ENCODE peak calls at places on chromosomes 13 and 19, in four cellular contexts. One of them, this sample, is unnamed.

GRCh38 chr19:21602105-21602658 is 96.8 kb downstream of the ZNF429 start:
- DNase-seq in uterus: no peak
- DNase-seq in OCI-LY7: no peak
- DNase-seq in heart right ventricle: no peak
- DNase-seq in this sample: no peak

GRCh38 chr13:96629331-96629730 is 364.9 kb downstream of the OXGR1 start:
- DNase-seq in heart right ventricle: no peak
- DNase-seq in OCI-LY7: no peak
- DNase-seq in uterus: no peak
- DNase-seq in this sample: no peak

GRCh38 chr19:49879243-49879960 is 1.9 kb downstream of the TBC1D17 start:
- DNase-seq in heart right ventricle: no peak
- DNase-seq in OCI-LY7: no peak
- DNase-seq in uterus: no peak
- DNase-seq in this sample: peak; percentile 18

GRCh38 chr13:53946500-53946899 is 917.9 kb downstream of the OLFM4 start:
- DNase-seq in heart right ventricle: no peak
- DNase-seq in uterus: no peak
- DNase-seq in OCI-LY7: no peak
- DNase-seq in this sample: no peak

GRCh38 chr19:48398329-48399235 is 5.1 kb downstream of the GRIN2D start:
- DNase-seq in heart right ventricle: peak; percentile 52
- DNase-seq in OCI-LY7: peak; percentile 95
- DNase-seq in uterus: peak; percentile 51
- DNase-seq in this sample: peak; percentile 93

GRCh38 chr19:53511933-53512374 is 26.0 kb upstream of the ZNF331 start:
- DNase-seq in heart right ventricle: peak; percentile 51
- DNase-seq in uterus: peak; percentile 56
- DNase-seq in OCI-LY7: peak; percentile 59
- DNase-seq in this sample: peak; percentile 70

GRCh38 chr13:74329978-74330377 is 195.8 kb upstream of the KLF12 start:
- DNase-seq in OCI-LY7: no peak
- DNase-seq in uterus: no peak
- DNase-seq in heart right ventricle: no peak
- DNase-seq in this sample: no peak

GRCh38 chr13:100483836-100484381 is 104.7 kb downstream of the GGACT start:
- DNase-seq in OCI-LY7: no peak
- DNase-seq in heart right ventricle: no peak
- DNase-seq in uterus: no peak
- DNase-seq in this sample: no peak

GRCh38 chr13:56352901-56353300 is 787.8 kb upstream of the PRR20A start:
- DNase-seq in OCI-LY7: no peak
- DNase-seq in uterus: no peak
- DNase-seq in heart right ventricle: no peak
- DNase-seq in this sample: no peak

GRCh38 chr13:67133476-67133875 is 96.7 kb downstream of the PCDH9 start:
- DNase-seq in uterus: no peak
- DNase-seq in OCI-LY7: no peak
- DNase-seq in heart right ventricle: no peak
- DNase-seq in this sample: no peak

GRCh38 chr13:113351514-113352026 is 12.4 kb downstream of the GRTP1 start:
- DNase-seq in heart right ventricle: no peak
- DNase-seq in uterus: no peak
- DNase-seq in OCI-LY7: no peak
- DNase-seq in this sample: no peak

GRCh38 chr19:18119243-18120105 is 21.9 kb downstream of the MAST3 start:
- DNase-seq in OCI-LY7: peak; percentile 63
- DNase-seq in uterus: no peak
- DNase-seq in heart right ventricle: no peak
- DNase-seq in this sample: peak; percentile 78

GRCh38 chr13:39111145-39111544 is 72.9 kb downstream of the NHLRC3 start:
- DNase-seq in heart right ventricle: no peak
- DNase-seq in OCI-LY7: no peak
- DNase-seq in uterus: no peak
- DNase-seq in this sample: no peak

GRCh38 chr13:39496487-39496998 is 106.5 kb downstream of the LHFPL6 start:
- DNase-seq in OCI-LY7: no peak
- DNase-seq in heart right ventricle: no peak
- DNase-seq in uterus: no peak
- DNase-seq in this sample: no peak

GRCh38 chr13:73607489-73608156 is 526.6 kb downstream of the KLF12 start:
- DNase-seq in heart right ventricle: no peak
- DNase-seq in OCI-LY7: no peak
- DNase-seq in uterus: no peak
- DNase-seq in this sample: no peak

GRCh38 chr19:31338069-31338767 is 11.0 kb downstream of the TSHZ3 start:
- DNase-seq in uterus: peak; percentile 77
- DNase-seq in heart right ventricle: peak; percentile 68
- DNase-seq in OCI-LY7: peak; percentile 55
- DNase-seq in this sample: no peak

GRCh38 chr19:21751379-21751778 is 16.0 kb downstream of the ZNF100 start:
- DNase-seq in uterus: no peak
- DNase-seq in heart right ventricle: no peak
- DNase-seq in OCI-LY7: no peak
- DNase-seq in this sample: no peak

GRCh38 chr19:1264801-1265610 is 4.1 kb upstream of the CIRBP start:
- DNase-seq in heart right ventricle: peak; percentile 77
- DNase-seq in uterus: peak; percentile 85
- DNase-seq in OCI-LY7: peak; percentile 91
- DNase-seq in this sample: peak; percentile 62

GRCh38 chr19:34766386-34766785 is 6.6 kb downstream of the ZNF599 start:
- DNase-seq in OCI-LY7: no peak
- DNase-seq in uterus: no peak
- DNase-seq in heart right ventricle: no peak
- DNase-seq in this sample: no peak

GRCh38 chr13:40609972-40610726 is 56.3 kb downstream of the FOXO1 start:
- DNase-seq in OCI-LY7: no peak
- DNase-seq in uterus: no peak
- DNase-seq in heart right ventricle: no peak
- DNase-seq in this sample: no peak

GRCh38 chr19:18726846-18727245 is 43.4 kb downstream of the CRTC1 start:
- DNase-seq in OCI-LY7: no peak
- DNase-seq in uterus: no peak
- DNase-seq in heart right ventricle: no peak
- DNase-seq in this sample: no peak

GRCh38 chr13:51777921-51778320 is 26.0 kb downstream of the DHRS12 start:
- DNase-seq in OCI-LY7: no peak
- DNase-seq in heart right ventricle: no peak
- DNase-seq in uterus: no peak
- DNase-seq in this sample: no peak

GRCh38 chr19:1847684-1848398 is 442 bp downstream of the REXO1 start:
- DNase-seq in uterus: peak; percentile 18
- DNase-seq in OCI-LY7: peak; percentile 33
- DNase-seq in heart right ventricle: no peak
- DNase-seq in this sample: no peak

GRCh38 chr13:113746143-113746525 is 12.9 kb upstream of the TMEM255B start:
- DNase-seq in heart right ventricle: no peak
- DNase-seq in uterus: no peak
- DNase-seq in OCI-LY7: no peak
- DNase-seq in this sample: no peak

GRCh38 chr13:45621950-45622349 is 6.4 kb upstream of the ERICH6B start:
- DNase-seq in heart right ventricle: no peak
- DNase-seq in uterus: no peak
- DNase-seq in OCI-LY7: no peak
- DNase-seq in this sample: no peak

GRCh38 chr13:36131215-36131930 is at the start of gene DCLK1:
- DNase-seq in OCI-LY7: no peak
- DNase-seq in uterus: peak; percentile 76
- DNase-seq in heart right ventricle: peak; percentile 54
- DNase-seq in this sample: peak; percentile 21

GRCh38 chr19:41872384-41872774 is 4.7 kb upstream of the CD79A start:
- DNase-seq in heart right ventricle: no peak
- DNase-seq in OCI-LY7: no peak
- DNase-seq in uterus: no peak
- DNase-seq in this sample: peak; percentile 36

GRCh38 chr13:26051231-26052135 is at the start of gene SHISA2:
- DNase-seq in OCI-LY7: no peak
- DNase-seq in heart right ventricle: no peak
- DNase-seq in uterus: no peak
- DNase-seq in this sample: peak; percentile 23

GRCh38 chr13:50994651-50995050 is 85.1 kb downstream of the RNASEH2B start:
- DNase-seq in OCI-LY7: no peak
- DNase-seq in uterus: peak; percentile 52
- DNase-seq in heart right ventricle: no peak
- DNase-seq in this sample: no peak

GRCh38 chr13:109000207-109000606 is 370.8 kb downstream of the MYO16 start:
- DNase-seq in heart right ventricle: no peak
- DNase-seq in uterus: no peak
- DNase-seq in OCI-LY7: no peak
- DNase-seq in this sample: no peak

GRCh38 chr19:56393119-56394012 is at the start of gene ZNF582:
- DNase-seq in OCI-LY7: no peak
- DNase-seq in uterus: peak; percentile 95
- DNase-seq in heart right ventricle: peak; percentile 97
- DNase-seq in this sample: peak; percentile 96

GRCh38 chr13:50485979-50486935 is 357.2 kb downstream of the DLEU7 start:
- DNase-seq in OCI-LY7: no peak
- DNase-seq in heart right ventricle: no peak
- DNase-seq in uterus: no peak
- DNase-seq in this sample: no peak

GRCh38 chr13:20340759-20341161 is 108.6 kb upstream of the GJB6 start:
- DNase-seq in heart right ventricle: no peak
- DNase-seq in OCI-LY7: no peak
- DNase-seq in uterus: peak; percentile 32
- DNase-seq in this sample: no peak

GRCh38 chr19:19131989-19132388 is 6.3 kb downstream of the TMEM161A start:
- DNase-seq in heart right ventricle: no peak
- DNase-seq in OCI-LY7: no peak
- DNase-seq in uterus: no peak
- DNase-seq in this sample: no peak

GRCh38 chr13:30165791-30166190 is 141.6 kb downstream of the KATNAL1 start:
- DNase-seq in heart right ventricle: no peak
- DNase-seq in uterus: no peak
- DNase-seq in OCI-LY7: no peak
- DNase-seq in this sample: no peak

GRCh38 chr13:41315466-41316047 is 4.5 kb downstream of the NAA16 start:
- DNase-seq in uterus: no peak
- DNase-seq in heart right ventricle: no peak
- DNase-seq in OCI-LY7: no peak
- DNase-seq in this sample: no peak

GRCh38 chr19:15372470-15372869 is 7.1 kb downstream of the AKAP8 start:
- DNase-seq in OCI-LY7: no peak
- DNase-seq in uterus: no peak
- DNase-seq in heart right ventricle: no peak
- DNase-seq in this sample: no peak

GRCh38 chr19:15372891-15373301 is 6.7 kb downstream of the AKAP8 start:
- DNase-seq in OCI-LY7: no peak
- DNase-seq in heart right ventricle: no peak
- DNase-seq in uterus: no peak
- DNase-seq in this sample: no peak

GRCh38 chr19:15371119-15371518 is 8.5 kb downstream of the AKAP8 start:
- DNase-seq in uterus: no peak
- DNase-seq in OCI-LY7: no peak
- DNase-seq in heart right ventricle: no peak
- DNase-seq in this sample: peak; percentile 10

GRCh38 chr19:15373644-15374043 is 5.9 kb downstream of the AKAP8 start:
- DNase-seq in uterus: no peak
- DNase-seq in heart right ventricle: no peak
- DNase-seq in OCI-LY7: no peak
- DNase-seq in this sample: peak; percentile 17

DNA sequence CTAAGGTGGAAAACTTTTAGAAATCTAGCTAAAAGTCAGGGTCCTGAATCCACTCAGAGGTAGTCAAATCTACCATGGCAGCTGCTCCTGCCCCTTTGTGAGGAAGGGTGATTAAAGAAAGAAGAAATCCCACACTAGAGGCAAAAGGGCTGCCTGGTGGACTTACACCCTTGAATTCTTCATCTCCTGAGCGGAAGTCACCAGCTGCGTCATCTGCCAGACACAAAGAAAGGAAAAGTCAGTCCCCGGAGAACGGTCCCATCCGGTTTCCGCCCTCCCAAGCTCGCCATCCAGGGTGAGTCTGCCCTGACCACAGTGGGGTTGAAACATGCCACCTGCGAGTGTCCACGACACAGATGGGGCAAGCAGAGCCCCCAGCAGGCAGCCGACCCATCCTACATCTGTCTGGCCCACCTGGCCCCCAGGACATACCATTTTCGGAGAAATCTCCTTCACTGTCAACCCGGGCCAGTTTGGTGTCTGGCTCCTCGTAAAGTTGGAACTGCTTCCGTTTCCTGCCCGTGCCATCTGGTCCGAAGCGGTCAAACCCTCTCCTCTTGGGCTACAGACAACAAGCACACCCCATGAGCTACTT is 7.7 kb downstream of the AKAP8 start:
- DNase-seq in heart right ventricle: no peak
- DNase-seq in uterus: no peak
- DNase-seq in OCI-LY7: no peak
- DNase-seq in this sample: peak; percentile 36
- H3K36me3 ChIP-seq in heart right ventricle: peaks cover 75% of the 10 kb centered on the region
- H3K36me3 ChIP-seq in uterus: no peaks in the 10 kb centered on the region
- H3K36me3 ChIP-seq in OCI-LY7: peaks cover 90% of the 10 kb centered on the region
- H3K36me3 ChIP-seq in this sample: peaks cover 30% of the 10 kb centered on the region

GRCh38 chr13:106795847-106796246 is 227.9 kb upstream of the ARGLU1 start:
- DNase-seq in uterus: no peak
- DNase-seq in heart right ventricle: no peak
- DNase-seq in OCI-LY7: no peak
- DNase-seq in this sample: no peak
- H3K4me3 ChIP-seq in uterus: no peak overlapping the region
- H3K4me3 ChIP-seq in heart right ventricle: peak overlapping the region; percentile 33
- H3K4me3 ChIP-seq in OCI-LY7: no peak overlapping the region
- H3K4me3 ChIP-seq in this sample: no peak overlapping the region

DNA sequence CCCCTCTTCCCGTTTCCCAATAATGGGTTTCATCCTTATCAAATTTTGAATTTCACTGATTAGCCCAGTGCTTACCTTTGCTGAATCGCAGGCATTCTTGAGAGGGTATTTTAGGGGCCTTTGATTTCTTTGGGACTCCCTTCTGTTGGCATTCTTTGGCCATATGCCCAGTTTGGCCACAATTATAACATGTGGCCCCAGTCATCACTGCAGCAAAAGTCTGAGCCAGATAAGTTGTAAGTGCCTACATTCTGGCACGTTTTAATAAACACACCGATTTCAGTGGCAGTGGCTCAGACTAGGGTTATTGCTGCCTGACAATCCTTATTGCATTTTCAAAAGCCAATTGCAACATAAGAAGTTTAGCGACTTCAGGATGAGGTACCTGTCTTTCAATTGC is 41.4 kb downstream of the ZNF726 start:
- DNase-seq in heart right ventricle: no peak
- DNase-seq in uterus: no peak
- DNase-seq in OCI-LY7: no peak
- DNase-seq in this sample: no peak
- H3K36me3 ChIP-seq in heart right ventricle: no peaks in the 10 kb centered on the region
- H3K36me3 ChIP-seq in uterus: no peaks in the 10 kb centered on the region
- H3K36me3 ChIP-seq in OCI-LY7: no peaks in the 10 kb centered on the region
- H3K36me3 ChIP-seq in this sample: no peaks in the 10 kb centered on the region

DNA sequence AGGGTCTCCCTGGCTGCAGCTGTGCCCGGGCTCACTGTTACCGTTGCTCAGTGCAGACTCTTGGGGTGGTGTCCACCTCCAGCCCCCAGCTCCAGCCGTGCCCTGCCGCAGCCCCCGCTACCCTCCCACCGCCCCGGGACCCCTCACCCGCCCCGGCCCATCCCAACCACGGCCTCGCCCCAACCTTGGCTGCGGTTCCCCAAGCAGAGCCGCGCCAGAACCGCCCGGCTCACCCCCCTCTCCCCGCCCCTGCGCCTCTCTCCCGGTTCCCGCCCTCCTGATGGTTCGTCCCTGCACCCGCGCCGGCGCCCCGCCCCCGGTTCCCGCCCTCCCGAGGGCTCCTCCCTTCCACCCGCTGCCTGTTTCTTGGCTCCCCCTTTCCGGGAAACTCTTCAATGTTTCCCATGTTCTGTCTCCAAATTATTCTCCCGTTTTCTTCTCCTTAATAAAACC is 40.3 kb downstream of the ANKRD10 start:
- DNase-seq in uterus: peak; percentile 91
- DNase-seq in heart right ventricle: peak; percentile 92
- DNase-seq in OCI-LY7: no peak
- DNase-seq in this sample: peak; percentile 86
- H3K4me3 ChIP-seq in uterus: peak overlapping the region; percentile 35
- H3K4me3 ChIP-seq in heart right ventricle: peak overlapping the region; percentile 46
- H3K4me3 ChIP-seq in OCI-LY7: no peak overlapping the region
- H3K4me3 ChIP-seq in this sample: no peak overlapping the region